ENCODE peak calls at places on chromosomes 1 and 21, in nine cellular contexts. One of them, this sample, is unnamed.
A peak's percentile ranks its signal among the peaks of the same experiment; 100 is the strongest.

GRCh38 chr1:172742599-172743500 is 83.9 kb downstream of the FASLG start:
- DNase-seq in fibroblast of villous mesenchyme: peak; percentile 55
- DNase-seq in fibroblast of lung: peak; percentile 68
- DNase-seq in cardiac muscle cell: peak; percentile 58
- DNase-seq in kidney epithelial cell: no peak
- DNase-seq in stomach: no peak
- DNase-seq in ovary: no peak
- DNase-seq in endodermal cell: no peak
- DNase-seq in endothelial cell of umbilical vein: peak; percentile 51
- DNase-seq in this sample: peak; percentile 54

GRCh38 chr1:18452550-18452949 is 28.2 kb upstream of the KLHDC7A start:
- DNase-seq in kidney epithelial cell: no peak
- DNase-seq in stomach: no peak
- DNase-seq in ovary: no peak
- DNase-seq in cardiac muscle cell: peak; percentile 23
- DNase-seq in endodermal cell: peak; percentile 65
- DNase-seq in fibroblast of lung: no peak
- DNase-seq in endothelial cell of umbilical vein: no peak
- DNase-seq in fibroblast of villous mesenchyme: no peak
- DNase-seq in this sample: peak; percentile 72

GRCh38 chr1:92030701-92031107 is 919 bp downstream of the EPHX4 start:
- DNase-seq in fibroblast of villous mesenchyme: peak; percentile 25
- DNase-seq in cardiac muscle cell: peak; percentile 15
- DNase-seq in kidney epithelial cell: peak; percentile 72
- DNase-seq in fibroblast of lung: peak; percentile 8
- DNase-seq in endodermal cell: no peak
- DNase-seq in endothelial cell of umbilical vein: peak; percentile 76
- DNase-seq in stomach: no peak
- DNase-seq in ovary: no peak
- DNase-seq in this sample: peak; percentile 29

GRCh38 chr1:20366766-20367602 is 76.3 kb downstream of the VWA5B1 start:
- DNase-seq in endothelial cell of umbilical vein: peak; percentile 18
- DNase-seq in fibroblast of lung: peak; percentile 58
- DNase-seq in kidney epithelial cell: no peak
- DNase-seq in ovary: no peak
- DNase-seq in stomach: no peak
- DNase-seq in cardiac muscle cell: peak; percentile 56
- DNase-seq in endodermal cell: peak; percentile 93
- DNase-seq in fibroblast of villous mesenchyme: peak; percentile 15
- DNase-seq in this sample: no peak

GRCh38 chr1:12014141-12014981 is 4.9 kb upstream of the MIIP start:
- DNase-seq in cardiac muscle cell: peak; percentile 24
- DNase-seq in endodermal cell: peak; percentile 76
- DNase-seq in endothelial cell of umbilical vein: no peak
- DNase-seq in kidney epithelial cell: no peak
- DNase-seq in fibroblast of lung: no peak
- DNase-seq in stomach: no peak
- DNase-seq in ovary: no peak
- DNase-seq in fibroblast of villous mesenchyme: no peak
- DNase-seq in this sample: peak; percentile 23

GRCh38 chr1:58528518-58528917 is 18.0 kb downstream of the OMA1 start:
- DNase-seq in kidney epithelial cell: peak; percentile 37
- DNase-seq in endothelial cell of umbilical vein: no peak
- DNase-seq in fibroblast of villous mesenchyme: peak; percentile 90
- DNase-seq in endodermal cell: no peak
- DNase-seq in stomach: no peak
- DNase-seq in cardiac muscle cell: peak; percentile 84
- DNase-seq in fibroblast of lung: peak; percentile 69
- DNase-seq in ovary: no peak
- DNase-seq in this sample: no peak

GRCh38 chr1:170556910-170557309 is 24.9 kb downstream of the GORAB start:
- DNase-seq in endothelial cell of umbilical vein: no peak
- DNase-seq in kidney epithelial cell: no peak
- DNase-seq in cardiac muscle cell: peak; percentile 57
- DNase-seq in stomach: no peak
- DNase-seq in fibroblast of lung: peak; percentile 82
- DNase-seq in ovary: no peak
- DNase-seq in endodermal cell: no peak
- DNase-seq in fibroblast of villous mesenchyme: peak; percentile 47
- DNase-seq in this sample: no peak

GRCh38 chr21:29196664-29197052 is 66.2 kb downstream of the MAP3K7CL start:
- DNase-seq in endodermal cell: no peak
- DNase-seq in stomach: no peak
- DNase-seq in fibroblast of lung: no peak
- DNase-seq in fibroblast of villous mesenchyme: no peak
- DNase-seq in endothelial cell of umbilical vein: no peak
- DNase-seq in ovary: no peak
- DNase-seq in kidney epithelial cell: no peak
- DNase-seq in cardiac muscle cell: no peak
- DNase-seq in this sample: no peak

GRCh38 chr1:23074012-23074411 is 54.7 kb downstream of the KDM1A start:
- DNase-seq in endothelial cell of umbilical vein: no peak
- DNase-seq in fibroblast of villous mesenchyme: no peak
- DNase-seq in stomach: no peak
- DNase-seq in ovary: no peak
- DNase-seq in fibroblast of lung: no peak
- DNase-seq in cardiac muscle cell: no peak
- DNase-seq in kidney epithelial cell: no peak
- DNase-seq in endodermal cell: no peak
- DNase-seq in this sample: no peak

GRCh38 chr1:234605983-234606730 is 3.8 kb downstream of the IRF2BP2 start:
- DNase-seq in cardiac muscle cell: peak; percentile 73
- DNase-seq in kidney epithelial cell: no peak
- DNase-seq in ovary: no peak
- DNase-seq in stomach: peak; percentile 53
- DNase-seq in endodermal cell: no peak
- DNase-seq in fibroblast of lung: peak; percentile 70
- DNase-seq in fibroblast of villous mesenchyme: peak; percentile 66
- DNase-seq in endothelial cell of umbilical vein: peak; percentile 67
- DNase-seq in this sample: no peak

GRCh38 chr1:15717418-15718131 is 18.5 kb upstream of the SLC25A34 start:
- DNase-seq in ovary: no peak
- DNase-seq in kidney epithelial cell: no peak
- DNase-seq in endothelial cell of umbilical vein: peak; percentile 46
- DNase-seq in fibroblast of villous mesenchyme: peak; percentile 25
- DNase-seq in stomach: peak; percentile 82
- DNase-seq in fibroblast of lung: peak; percentile 19
- DNase-seq in endodermal cell: no peak
- DNase-seq in cardiac muscle cell: no peak
- DNase-seq in this sample: no peak

GRCh38 chr1:200653022-200653462 is 16.7 kb downstream of the DDX59 start:
- DNase-seq in fibroblast of villous mesenchyme: no peak
- DNase-seq in endodermal cell: no peak
- DNase-seq in stomach: no peak
- DNase-seq in cardiac muscle cell: no peak
- DNase-seq in ovary: no peak
- DNase-seq in endothelial cell of umbilical vein: no peak
- DNase-seq in kidney epithelial cell: no peak
- DNase-seq in fibroblast of lung: no peak
- DNase-seq in this sample: peak; percentile 5

GRCh38 chr1:70034403-70034802 is 171.0 kb downstream of the LRRC40 start:
- DNase-seq in kidney epithelial cell: peak; percentile 16
- DNase-seq in fibroblast of lung: peak; percentile 74
- DNase-seq in stomach: no peak
- DNase-seq in cardiac muscle cell: peak; percentile 74
- DNase-seq in fibroblast of villous mesenchyme: peak; percentile 65
- DNase-seq in endodermal cell: peak; percentile 82
- DNase-seq in endothelial cell of umbilical vein: peak; percentile 68
- DNase-seq in ovary: no peak
- DNase-seq in this sample: no peak

GRCh38 chr1:99992760-99993467 is 23.1 kb downstream of the SLC35A3 start:
- DNase-seq in endothelial cell of umbilical vein: no peak
- DNase-seq in fibroblast of lung: no peak
- DNase-seq in ovary: no peak
- DNase-seq in cardiac muscle cell: no peak
- DNase-seq in fibroblast of villous mesenchyme: peak; percentile 40
- DNase-seq in kidney epithelial cell: no peak
- DNase-seq in endodermal cell: no peak
- DNase-seq in stomach: no peak
- DNase-seq in this sample: no peak

GRCh38 chr21:41766883-41767605 is at the start of gene RIPK4:
- DNase-seq in cardiac muscle cell: no peak
- DNase-seq in stomach: peak; percentile 92
- DNase-seq in kidney epithelial cell: peak; percentile 85
- DNase-seq in fibroblast of villous mesenchyme: no peak
- DNase-seq in endodermal cell: peak; percentile 97
- DNase-seq in fibroblast of lung: no peak
- DNase-seq in ovary: no peak
- DNase-seq in endothelial cell of umbilical vein: no peak
- DNase-seq in this sample: peak; percentile 56

GRCh38 chr21:41765393-41765950 is 1.4 kb downstream of the RIPK4 start:
- DNase-seq in stomach: no peak
- DNase-seq in kidney epithelial cell: no peak
- DNase-seq in fibroblast of villous mesenchyme: no peak
- DNase-seq in endodermal cell: peak; percentile 58
- DNase-seq in ovary: no peak
- DNase-seq in endothelial cell of umbilical vein: no peak
- DNase-seq in fibroblast of lung: no peak
- DNase-seq in cardiac muscle cell: no peak
- DNase-seq in this sample: no peak

GRCh38 chr21:41764558-41765392 is 2.1 kb downstream of the RIPK4 start:
- DNase-seq in endodermal cell: peak; percentile 49
- DNase-seq in ovary: no peak
- DNase-seq in fibroblast of villous mesenchyme: no peak
- DNase-seq in kidney epithelial cell: peak; percentile 75
- DNase-seq in endothelial cell of umbilical vein: no peak
- DNase-seq in stomach: peak; percentile 75
- DNase-seq in fibroblast of lung: no peak
- DNase-seq in cardiac muscle cell: no peak
- DNase-seq in this sample: no peak

GRCh38 chr21:41767606-41768370 is 936 bp upstream of the RIPK4 start:
- DNase-seq in endodermal cell: peak; percentile 79
- DNase-seq in ovary: no peak
- DNase-seq in kidney epithelial cell: peak; percentile 75
- DNase-seq in fibroblast of lung: no peak
- DNase-seq in endothelial cell of umbilical vein: no peak
- DNase-seq in fibroblast of villous mesenchyme: no peak
- DNase-seq in stomach: no peak
- DNase-seq in cardiac muscle cell: no peak
- DNase-seq in this sample: peak; percentile 32

GRCh38 chr21:41766051-41766882 is 585 bp downstream of the RIPK4 start:
- DNase-seq in ovary: no peak
- DNase-seq in endothelial cell of umbilical vein: no peak
- DNase-seq in cardiac muscle cell: peak; percentile 30
- DNase-seq in fibroblast of lung: no peak
- DNase-seq in stomach: no peak
- DNase-seq in endodermal cell: peak; percentile 74
- DNase-seq in fibroblast of villous mesenchyme: no peak
- DNase-seq in kidney epithelial cell: no peak
- DNase-seq in this sample: no peak
- H3K4me3 ChIP-seq in ovary: peak overlapping the region; percentile 23
- H3K4me3 ChIP-seq in endothelial cell of umbilical vein: no peak overlapping the region
- H3K4me3 ChIP-seq in cardiac muscle cell: peak overlapping the region; percentile 46
- H3K4me3 ChIP-seq in fibroblast of lung: no peak overlapping the region
- H3K4me3 ChIP-seq in stomach: peak overlapping the region; percentile 51
- H3K4me3 ChIP-seq in endodermal cell: peak overlapping the region; percentile 84
- H3K4me3 ChIP-seq in fibroblast of villous mesenchyme: no peak overlapping the region
- H3K4me3 ChIP-seq in kidney epithelial cell: peak overlapping the region; percentile 92
- H3K4me3 ChIP-seq in this sample: peak overlapping the region; percentile 66

GRCh38 chr1:64921761-64922160 is 44.6 kb downstream of the JAK1 start:
- DNase-seq in cardiac muscle cell: peak; percentile 37
- DNase-seq in fibroblast of lung: peak; percentile 36
- DNase-seq in endothelial cell of umbilical vein: peak; percentile 12
- DNase-seq in endodermal cell: no peak
- DNase-seq in stomach: no peak
- DNase-seq in ovary: no peak
- DNase-seq in kidney epithelial cell: no peak
- DNase-seq in fibroblast of villous mesenchyme: no peak
- DNase-seq in this sample: no peak
- H3K4me3 ChIP-seq in cardiac muscle cell: no peak overlapping the region
- H3K4me3 ChIP-seq in fibroblast of lung: peak overlapping the region; percentile 24
- H3K4me3 ChIP-seq in endothelial cell of umbilical vein: no peak overlapping the region
- H3K4me3 ChIP-seq in endodermal cell: no peak overlapping the region
- H3K4me3 ChIP-seq in stomach: no peak overlapping the region
- H3K4me3 ChIP-seq in ovary: no peak overlapping the region
- H3K4me3 ChIP-seq in kidney epithelial cell: no peak overlapping the region
- H3K4me3 ChIP-seq in fibroblast of villous mesenchyme: no peak overlapping the region
- H3K4me3 ChIP-seq in this sample: no peak overlapping the region

DNA sequence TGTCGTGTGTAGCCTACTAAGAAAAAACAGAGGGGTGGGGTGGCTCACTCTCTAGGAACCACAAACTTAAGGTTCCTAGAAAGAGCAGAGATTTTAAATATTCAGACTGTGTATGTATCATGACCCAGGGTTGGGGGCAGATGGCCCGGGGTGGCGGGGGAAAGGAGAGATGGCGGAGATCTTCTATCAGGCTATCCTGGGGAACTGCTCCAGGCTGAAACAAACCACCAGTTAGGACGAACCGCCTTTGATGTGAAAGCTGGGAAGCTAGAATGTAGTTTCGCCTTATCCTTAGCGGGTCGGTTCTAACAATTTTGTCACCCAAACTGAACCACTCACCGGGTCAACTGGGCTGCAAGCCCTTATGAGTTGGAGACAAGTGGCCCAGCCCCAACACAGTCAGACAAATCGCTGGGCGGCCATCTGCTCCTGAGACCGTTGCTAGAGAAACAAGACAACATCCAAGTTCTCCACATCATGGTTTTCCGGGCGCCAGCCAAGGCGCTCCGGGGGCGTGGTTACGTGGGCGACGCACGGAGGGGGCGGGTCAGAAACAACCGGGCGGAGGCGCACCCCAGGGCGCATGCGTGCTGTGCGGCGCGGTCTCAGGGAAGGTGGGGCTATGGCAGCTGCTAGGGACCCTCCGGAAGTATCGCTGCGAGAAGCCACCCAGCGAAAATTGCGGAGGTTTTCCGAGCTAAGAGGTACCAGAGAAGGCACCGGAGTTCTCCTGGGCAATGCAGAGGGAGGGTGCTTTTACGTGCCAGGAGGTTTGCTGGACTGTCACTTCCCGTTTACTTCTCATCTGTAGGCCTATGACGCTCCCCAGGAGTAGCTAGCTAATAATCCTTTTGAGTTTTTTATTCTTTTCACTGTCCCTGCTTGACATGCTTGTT is at the start of the genes FPGT and LRRIQ3:
- DNase-seq in endodermal cell: peak; percentile 98
- DNase-seq in fibroblast of villous mesenchyme: peak; percentile 95
- DNase-seq in cardiac muscle cell: peak; percentile 97
- DNase-seq in fibroblast of lung: peak; percentile 93
- DNase-seq in stomach: peak; percentile 94
- DNase-seq in ovary: peak; percentile 93
- DNase-seq in kidney epithelial cell: peak; percentile 72
- DNase-seq in endothelial cell of umbilical vein: peak; percentile 98
- DNase-seq in this sample: peak; percentile 90
- H3K4me3 ChIP-seq in endodermal cell: peak within 1 kb of the TSS; percentile 93
- H3K4me3 ChIP-seq in fibroblast of villous mesenchyme: peak within 1 kb of the TSS; percentile 93
- H3K4me3 ChIP-seq in cardiac muscle cell: peak within 1 kb of the TSS; percentile 63
- H3K4me3 ChIP-seq in fibroblast of lung: peak within 1 kb of the TSS; percentile 75
- H3K4me3 ChIP-seq in stomach: peak within 1 kb of the TSS; percentile 61
- H3K4me3 ChIP-seq in ovary: peak within 1 kb of the TSS; percentile 78
- H3K4me3 ChIP-seq in kidney epithelial cell: peak within 1 kb of the TSS; percentile 60
- H3K4me3 ChIP-seq in endothelial cell of umbilical vein: peak within 1 kb of the TSS; percentile 91
- H3K4me3 ChIP-seq in this sample: peak within 1 kb of the TSS; percentile 62

DNA sequence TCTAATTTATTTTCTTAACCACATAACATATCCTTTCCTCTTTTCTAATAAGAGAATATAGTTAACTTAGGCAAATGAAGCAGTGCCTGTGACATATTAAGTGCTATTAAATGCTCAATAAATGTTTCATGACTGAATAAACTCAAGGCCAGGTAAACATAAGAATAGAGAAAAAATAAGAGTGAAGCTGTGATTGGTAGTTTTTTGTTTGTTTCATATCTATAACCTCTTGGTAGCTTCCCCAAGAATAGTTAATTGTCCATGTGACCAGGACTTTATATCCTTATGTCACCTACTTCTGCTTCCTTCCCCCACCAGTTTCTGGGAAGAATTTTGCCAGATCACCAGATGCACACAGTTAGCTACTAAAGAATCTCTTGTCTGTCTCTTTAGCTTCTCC is 295.1 kb upstream of the ST6GALNAC5 start:
- DNase-seq in fibroblast of lung: no peak
- DNase-seq in fibroblast of villous mesenchyme: no peak
- DNase-seq in endodermal cell: no peak
- DNase-seq in endothelial cell of umbilical vein: no peak
- DNase-seq in kidney epithelial cell: no peak
- DNase-seq in cardiac muscle cell: no peak
- DNase-seq in ovary: no peak
- DNase-seq in stomach: no peak
- DNase-seq in this sample: no peak
- H3K4me3 ChIP-seq in fibroblast of lung: no peak overlapping the region
- H3K4me3 ChIP-seq in fibroblast of villous mesenchyme: no peak overlapping the region
- H3K4me3 ChIP-seq in endodermal cell: no peak overlapping the region
- H3K4me3 ChIP-seq in endothelial cell of umbilical vein: no peak overlapping the region
- H3K4me3 ChIP-seq in kidney epithelial cell: no peak overlapping the region
- H3K4me3 ChIP-seq in cardiac muscle cell: no peak overlapping the region
- H3K4me3 ChIP-seq in ovary: no peak overlapping the region
- H3K4me3 ChIP-seq in stomach: no peak overlapping the region
- H3K4me3 ChIP-seq in this sample: no peak overlapping the region

This sample was measured in Jurkat, Clone E6-1.